ENCODE peak calls at places on chromosomes 16 and 17, in ten cellular contexts. A is activated CD8-positive, alpha-beta T cell treated with anti-CD3 and anti-CD28 coated beads for 36 hours; Q is stimulated activated CD8-positive, alpha-beta memory T cell treated with anti-CD3 and anti-CD28 coated beads, Interleukin-2, amount 100 ng/mL, for 1 hour; W is SW 1271; H is caudate nucleus; G is WTC11; I is HL-60; L is AG09319; X is SHP77; E is endothelial cell. S is an unnamed sample.

GRCh38 chr16:30116291-30117207 is 3.2 kb upstream of the GDPD3 start:
- DNase-seq in A (no peak), Q (no peak), W (no peak), H (no peak), G (no peak), I (no peak), L (no peak), X (no peak), E (no peak), S (no peak)

GRCh38 chr16:28263305-28263704 is 29.0 kb upstream of the SBK1 start:
- DNase-seq in A (no peak), Q (no peak), W (no peak), H (no peak), G (no peak), I (no peak), L (no peak), X (no peak), E (no peak), S (no peak)

GRCh38 chr16:17084134-17084533 is 386.6 kb downstream of the XYLT1 start:
- DNase-seq in A (no peak), Q (no peak), W (no peak), H (no peak), G (no peak), I (no peak), L (no peak), X (no peak), E (no peak), S (no peak)

GRCh38 chr16:85574672-85575475 is 38.2 kb upstream of the GSE1 start:
- DNase-seq in A (no peak), Q (no peak), W (no peak), H (no peak), G (no peak), I (no peak), L (no peak), X (peak), E (no peak), S (no peak)

GRCh38 chr17:10606110-10606509 is 51.0 kb downstream of the MYH3 start:
- DNase-seq in A (no peak), Q (no peak), W (no peak), H (no peak), G (no peak), I (no peak), L (no peak), X (no peak), E (no peak), S (no peak)

GRCh38 chr17:70995997-70996396 is 826.7 kb downstream of the KCNJ2 start:
- DNase-seq in A (no peak), Q (no peak), W (no peak), H (no peak), G (no peak), I (no peak), L (no peak), X (no peak), E (no peak), S (no peak)

GRCh38 chr17:30956764-30957374 is 14.0 kb upstream of the RNF135 start:
- DNase-seq in A (no peak), Q (no peak), W (no peak), H (no peak), G (no peak), I (no peak), L (no peak), X (no peak), E (no peak), S (no peak)

GRCh38 chr17:489758-490329 is 137.2 kb upstream of the RPH3AL start:
- DNase-seq in A (peak), Q (peak), W (no peak), H (no peak), G (peak), I (no peak), L (no peak), X (no peak), E (peak), S (no peak)

GRCh38 chr17:31702040-31702439 is 157.0 kb downstream of the COPRS start:
- DNase-seq in A (no peak), Q (no peak), W (no peak), H (no peak), G (no peak), I (no peak), L (no peak), X (no peak), E (no peak), S (no peak)

GRCh38 chr16:66947302-66948033 is 12.2 kb downstream of the CES2 start:
- DNase-seq in A (peak), Q (peak), W (no peak), H (peak), G (peak), I (peak), L (peak), X (peak), E (peak), S (peak)

GRCh38 chr16:76488065-76488417 is 210.8 kb downstream of the CNTNAP4 start:
- DNase-seq in A (no peak), Q (no peak), W (no peak), H (no peak), G (no peak), I (no peak), L (no peak), X (no peak), E (no peak), S (no peak)

GRCh38 chr17:73991260-73991659 is 212.2 kb upstream of the RPL38 start:
- DNase-seq in A (no peak), Q (no peak), W (no peak), H (no peak), G (no peak), I (no peak), L (no peak), X (no peak), E (no peak), S (no peak)

GRCh38 chr17:57916925-57917858 is 38.0 kb downstream of the CUEDC1 start:
- DNase-seq in A (peak), Q (no peak), W (no peak), H (peak), G (no peak), I (no peak), L (no peak), X (peak), E (no peak), S (no peak)

GRCh38 chr17:81641825-81642489 is 5.0 kb downstream of the TSPAN10 start:
- DNase-seq in A (no peak), Q (no peak), W (no peak), H (no peak), G (no peak), I (no peak), L (no peak), X (no peak), E (no peak), S (no peak)

GRCh38 chr17:3602499-3602898 is 6.7 kb downstream of the TRPV1 start:
- DNase-seq in A (peak), Q (no peak), W (no peak), H (no peak), G (peak), I (peak), L (no peak), X (no peak), E (no peak), S (no peak)

GRCh38 chr16:31084584-31085298 is 4.0 kb downstream of the PRSS53 start:
- DNase-seq in A (no peak), Q (no peak), W (no peak), H (no peak), G (no peak), I (no peak), L (no peak), X (no peak), E (no peak), S (no peak)

GRCh38 chr16:89337965-89338364 is 120.5 kb downstream of the ZNF778 start:
- DNase-seq in A (no peak), Q (no peak), W (no peak), H (no peak), G (no peak), I (no peak), L (no peak), X (no peak), E (no peak), S (no peak)

GRCh38 chr17:64077409-64077808 is 52.5 kb downstream of the ERN1 start:
- DNase-seq in A (no peak), Q (no peak), W (no peak), H (no peak), G (no peak), I (peak), L (no peak), X (no peak), E (no peak), S (no peak)

GRCh38 chr16:67673712-67674580 is 7.3 kb downstream of the C16orf86 start:
- DNase-seq in A (no peak), Q (no peak), W (no peak), H (no peak), G (no peak), I (peak), L (no peak), X (peak), E (peak), S (no peak)

GRCh38 chr17:55441544-55441943 is 19.9 kb upstream of the MMD start:
- DNase-seq in A (no peak), Q (no peak), W (no peak), H (no peak), G (no peak), I (no peak), L (no peak), X (no peak), E (no peak), S (no peak)

GRCh38 chr16:22123146-22123545 is 30.8 kb downstream of the VWA3A start:
- DNase-seq in A (no peak), Q (no peak), W (no peak), H (no peak), G (no peak), I (peak), L (no peak), X (no peak), E (no peak), S (no peak)

GRCh38 chr17:34412965-34413441 is 50.0 kb upstream of the CCL1 start:
- DNase-seq in A (no peak), Q (no peak), W (no peak), H (no peak), G (no peak), I (no peak), L (no peak), X (no peak), E (no peak), S (no peak)

GRCh38 chr16:63787014-63787413 is 1334.8 kb downstream of the CDH11 start:
- DNase-seq in A (no peak), Q (no peak), W (no peak), H (no peak), G (no peak), I (no peak), L (no peak), X (no peak), E (no peak), S (no peak)

GRCh38 chr16:1211451-1212268 is 13.4 kb downstream of the TPSG1 start:
- DNase-seq in A (no peak), Q (no peak), W (no peak), H (no peak), G (no peak), I (no peak), L (no peak), X (no peak), E (no peak), S (no peak)

GRCh38 chr16:67378642-67379041 is 14.7 kb downstream of the TPPP3 start:
- DNase-seq in A (no peak), Q (no peak), W (no peak), H (no peak), G (no peak), I (no peak), L (no peak), X (no peak), E (no peak), S (no peak)

GRCh38 chr16:58503863-58504688 is 4.1 kb downstream of the NDRG4 start:
- DNase-seq in A (no peak), Q (no peak), W (no peak), H (no peak), G (no peak), I (no peak), L (no peak), X (no peak), E (no peak), S (no peak)

GRCh38 chr16:84718-85452 is 6.9 kb downstream of the MPG start:
- DNase-seq in A (peak), Q (peak), W (peak), H (peak), G (no peak), I (peak), L (peak), X (peak), E (peak), S (no peak)

GRCh38 chr17:31877911-31878702 is 19.1 kb upstream of the COPRS start:
- DNase-seq in A (peak), Q (no peak), W (no peak), H (no peak), G (no peak), I (no peak), L (no peak), X (no peak), E (no peak), S (no peak)

GRCh38 chr17:42194133-42194899 is at the start of gene GHDC:
- DNase-seq in A (peak), Q (peak), W (peak), H (peak), G (peak), I (peak), L (no peak), X (peak), E (peak), S (peak)

GRCh38 chr17:42886283-42887176 is 14.1 kb upstream of the G6PC1 start:
- DNase-seq in A (no peak), Q (no peak), W (no peak), H (no peak), G (no peak), I (peak), L (no peak), X (no peak), E (no peak), S (no peak)

GRCh38 chr17:50908860-50909764 is 43.0 kb upstream of the TOB1 start:
- DNase-seq in A (peak), Q (no peak), W (no peak), H (no peak), G (peak), I (peak), L (no peak), X (peak), E (no peak), S (no peak)